ENCODE peak calls at places on chromosomes 12 and 14, in four cellular contexts. J is H1, G is K562, E is HepG2. C is an unnamed sample.

GRCh38 chr14:94646066-94646465 is 33.9 kb downstream of the SERPINA3 start:
- DNase-seq in J (no peak), G (no peak), E (no peak), C (no peak)

GRCh38 chr12:80857311-80857710 is 80.4 kb downstream of the LIN7A start:
- DNase-seq in J (no peak), G (no peak), E (no peak), C (no peak)

GRCh38 chr12:52914722-52915121 is 9.8 kb upstream of the KRT8 start:
- DNase-seq in J (no peak), G (peak; percentile 23), E (no peak), C (no peak)

GRCh38 chr14:99822800-99823455 is 29.7 kb downstream of the EML1 start:
- DNase-seq in J (no peak), G (no peak), E (no peak), C (no peak)

GRCh38 chr12:90628213-90628612 is 326.8 kb downstream of the CCER1 start:
- DNase-seq in J (no peak), G (no peak), E (no peak), C (no peak)

GRCh38 chr12:56129210-56129691 is 1.2 kb downstream of the ESYT1 start:
- DNase-seq in J (peak; percentile 72), G (peak; percentile 78), E (no peak), C (no peak)

GRCh38 chr12:117518594-117519270 is 157.3 kb upstream of the NOS1 start:
- DNase-seq in J (no peak), G (no peak), E (peak; percentile 88), C (no peak)

GRCh38 chr12:87383705-87384104 is 645.5 kb downstream of the C12orf50 start:
- DNase-seq in J (no peak), G (no peak), E (no peak), C (no peak)

GRCh38 chr12:70467908-70468733 is 102.0 kb downstream of the KCNMB4 start:
- DNase-seq in J (no peak), G (no peak), E (peak; percentile 34), C (peak; percentile 47)

GRCh38 chr12:130084359-130084758 is 77.9 kb upstream of the FZD10 start:
- DNase-seq in J (no peak), G (no peak), E (no peak), C (no peak)

GRCh38 chr14:56811596-56812363 is 1.5 kb upstream of the OTX2 start:
- DNase-seq in J (peak; percentile 71), G (no peak), E (no peak), C (no peak)

GRCh38 chr12:1077036-1077803 is 86.2 kb downstream of the ERC1 start:
- DNase-seq in J (no peak), G (no peak), E (no peak), C (no peak)

GRCh38 chr14:36647827-36648753 is 13.6 kb upstream of the PAX9 start:
- DNase-seq in J (peak; percentile 80), G (peak; percentile 12), E (peak; percentile 61), C (no peak)

GRCh38 chr14:96497586-96497985 is 4.6 kb upstream of the PAPOLA start:
- DNase-seq in J (no peak), G (no peak), E (no peak), C (no peak)

GRCh38 chr14:60544659-60545058 is 35.7 kb downstream of the SIX6 start:
- DNase-seq in J (no peak), G (no peak), E (no peak), C (no peak)

GRCh38 chr14:59897757-59898383 is 22.1 kb upstream of the LRRC9 start:
- DNase-seq in J (no peak), G (peak; percentile 6), E (peak; percentile 30), C (peak; percentile 10)

GRCh38 chr12:28963554-28963953 is 185.5 kb upstream of the FAR2 start:
- DNase-seq in J (no peak), G (no peak), E (no peak), C (peak; percentile 44)
- TF ChIP-seq FOSL1 in J (no peak), G (no peak), E (no peak), C (no peak)

GRCh38 chr14:23248601-23249000 is 10.9 kb downstream of the RNF212B start:
- DNase-seq in J (no peak), G (no peak), E (no peak), C (no peak)

GRCh38 chr14:23252006-23252405 is 14.3 kb downstream of the RNF212B start:
- DNase-seq in J (no peak), G (no peak), E (no peak), C (no peak)

GRCh38 chr14:23249810-23250209 is 12.1 kb downstream of the RNF212B start:
- DNase-seq in J (no peak), G (no peak), E (no peak), C (no peak)

DNA sequence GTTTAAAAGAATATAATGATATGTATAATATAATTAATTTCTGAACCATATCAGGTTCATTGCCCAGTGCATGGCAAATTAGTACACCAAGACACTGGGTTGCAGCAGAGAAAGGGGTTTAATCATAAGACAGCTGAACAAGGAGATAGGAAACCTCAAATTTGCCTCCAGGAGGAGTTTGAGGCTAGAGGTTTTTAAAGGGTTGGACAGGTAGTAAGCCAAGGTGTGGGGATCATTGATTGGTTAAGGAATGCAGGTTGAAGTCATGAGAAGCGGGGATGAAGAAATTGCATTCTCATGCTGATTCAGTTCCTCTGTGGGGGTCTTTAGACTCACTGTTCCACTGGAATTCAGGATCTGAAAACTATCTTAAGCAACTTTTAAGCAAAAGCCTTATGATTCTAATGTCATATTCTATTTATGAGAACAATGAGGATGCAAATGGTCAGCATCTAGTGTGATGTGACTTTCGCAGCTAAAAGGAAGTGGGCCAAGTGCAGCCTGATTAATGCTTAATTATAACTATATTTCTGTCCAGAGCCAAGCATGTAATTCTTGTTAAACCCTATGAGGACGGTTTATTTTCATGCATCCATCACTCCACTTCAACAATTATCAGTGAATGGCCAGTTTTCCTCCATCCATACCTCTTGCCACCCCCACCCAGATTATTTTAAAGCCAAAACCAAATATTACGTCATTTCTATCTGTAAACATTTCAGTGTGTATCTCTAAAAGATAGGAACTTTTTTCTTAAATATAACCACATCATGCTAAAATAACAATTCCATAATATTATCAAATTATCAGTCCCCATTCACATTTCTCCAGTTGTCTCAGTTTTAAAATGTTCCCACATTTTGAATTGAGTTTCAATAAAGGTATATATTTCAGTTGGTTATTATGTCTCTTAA is 14.9 kb downstream of the RNF212B start:
- DNase-seq in J (no peak), G (no peak), E (no peak), C (no peak)
- H3K9ac ChIP-seq in J (peak overlapping the region; percentile 25), G (no peak overlapping the region), E (no peak overlapping the region), C (no peak overlapping the region)

GRCh38 chr14:34018125-34018524 is 67.3 kb upstream of the EGLN3 start:
- DNase-seq in J (no peak), G (no peak), E (no peak), C (no peak)
- TF ChIP-seq FOSL1 in J (no peak), G (no peak), E (no peak), C (no peak)

DNA sequence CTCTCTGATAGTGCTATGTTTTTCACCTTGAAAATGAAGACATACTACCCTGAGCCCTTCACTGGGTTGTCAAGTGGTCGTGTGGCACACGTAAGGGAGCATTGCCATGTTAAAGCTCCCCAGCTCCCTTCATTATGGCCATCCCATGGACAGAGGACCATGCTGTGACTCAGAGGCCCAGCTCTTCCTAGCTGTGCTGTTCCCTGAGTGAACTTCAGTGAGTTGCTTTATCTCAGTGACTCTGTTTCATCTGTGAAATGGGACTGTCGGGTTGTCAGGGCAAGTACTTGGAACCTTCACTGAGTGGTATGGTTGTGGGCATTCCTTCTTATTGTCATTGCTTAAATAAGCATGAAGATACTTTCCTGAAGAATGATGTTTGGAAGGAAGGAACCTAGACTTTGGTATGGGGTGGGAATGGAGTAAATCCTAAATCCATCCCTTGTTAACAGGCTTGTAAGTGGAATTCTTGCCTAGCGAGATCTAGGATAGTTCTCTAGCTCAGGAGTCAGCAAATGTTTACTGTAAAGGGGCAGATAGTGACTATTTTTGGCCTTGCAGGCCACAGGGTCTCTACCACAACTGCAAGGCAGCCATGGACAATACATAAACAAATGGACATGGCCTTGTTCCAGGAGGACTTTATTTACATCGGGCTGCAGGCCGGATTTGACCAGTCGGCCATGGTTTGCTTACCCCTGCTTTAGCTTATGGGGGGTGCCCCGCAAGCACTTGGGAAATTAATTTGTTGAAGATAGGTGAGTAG is 283.5 kb downstream of the ZFP36L1 start:
- DNase-seq in J (peak; percentile 20), G (no peak), E (no peak), C (no peak)
- H3K9ac ChIP-seq in J (no peak overlapping the region), G (no peak overlapping the region), E (no peak overlapping the region), C (no peak overlapping the region)

DNA sequence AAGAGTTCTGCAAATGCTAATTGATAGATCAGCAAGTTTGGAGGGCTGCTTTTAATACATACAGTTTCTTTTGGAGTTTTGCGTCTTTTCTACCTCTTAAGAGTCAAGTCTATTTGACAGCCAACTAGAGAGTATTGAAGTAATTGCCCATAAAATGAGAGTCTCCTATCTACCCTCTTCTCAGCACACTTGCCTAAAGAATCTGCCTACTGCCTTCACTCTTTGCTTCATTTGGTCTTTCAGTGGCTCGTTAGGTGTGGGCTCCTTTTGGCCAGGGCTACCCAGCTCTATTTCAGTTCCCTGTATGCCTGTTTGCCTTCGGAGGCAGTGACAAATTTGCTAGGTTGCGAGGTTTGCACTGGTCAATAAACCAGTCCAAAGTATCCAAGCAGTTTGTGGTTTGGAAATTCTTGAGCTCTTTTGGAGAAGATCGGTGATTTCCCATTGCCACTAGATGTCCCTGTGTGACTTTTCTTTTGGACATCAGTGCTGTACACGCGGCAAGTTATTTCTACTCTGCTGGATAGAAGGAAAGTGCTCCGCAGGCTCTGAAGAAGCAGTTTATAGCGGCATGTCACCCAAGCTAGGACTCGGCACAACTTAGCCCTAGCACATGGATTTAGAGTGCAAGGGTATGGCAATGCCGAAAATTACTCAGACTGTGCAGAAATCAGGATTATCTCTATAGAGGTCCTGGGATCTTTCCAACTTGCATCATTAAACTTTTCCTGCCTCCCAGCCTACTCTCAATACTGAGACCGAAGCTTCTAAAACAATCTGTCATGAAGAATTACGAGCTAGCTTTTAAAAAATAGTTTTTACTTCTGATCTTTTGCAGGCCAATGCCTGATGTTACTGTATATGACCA is 38.6 kb downstream of the MGST1 start:
- DNase-seq in J (no peak), G (no peak), E (peak; percentile 88), C (no peak)
- TF ChIP-seq FOSL1 in J (no peak), G (no peak), E (no peak), C (no peak)

DNA sequence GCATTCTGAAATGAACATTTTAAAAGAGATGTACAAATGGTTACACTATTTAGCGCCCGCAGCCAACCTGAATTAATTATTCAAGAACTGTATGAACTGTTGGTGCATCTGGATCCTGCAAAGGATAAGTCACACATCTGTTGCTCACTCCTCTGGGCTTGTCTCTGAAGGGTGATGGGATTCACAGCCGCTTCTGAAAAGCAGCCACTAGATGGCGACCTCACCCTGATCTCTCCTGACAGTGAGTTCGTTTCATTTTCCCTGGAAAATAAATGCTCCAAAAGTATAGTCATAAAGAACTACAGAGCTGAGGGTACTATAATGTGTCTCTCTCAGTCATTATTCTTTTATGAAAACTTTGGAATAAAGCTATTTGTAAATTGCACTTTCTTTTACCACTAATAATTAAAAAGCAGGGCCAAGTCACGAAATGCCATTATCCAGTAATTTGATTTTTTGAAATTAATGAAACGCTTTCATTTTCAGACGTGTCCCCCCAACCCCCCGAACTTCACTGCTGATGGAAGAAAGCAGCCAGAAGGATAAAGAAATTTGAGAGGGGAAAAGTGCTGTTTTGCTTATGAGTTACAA is 789.6 kb downstream of the NRXN3 start:
- DNase-seq in J (peak; percentile 80), G (peak; percentile 28), E (peak; percentile 49), C (peak; percentile 26)
- H3K9ac ChIP-seq in J (no peak overlapping the region), G (no peak overlapping the region), E (no peak overlapping the region), C (no peak overlapping the region)

GRCh38 chr14:53542692-53543091 is 389.6 kb upstream of the DDHD1 start:
- DNase-seq in J (no peak), G (no peak), E (peak; percentile 44), C (no peak)
- TF ChIP-seq FOSL1 in J (no peak), G (no peak), E (no peak), C (no peak)